ENCODE peak calls at places on chromosomes 7 and 10, in nine cellular contexts. W, U, N, S, M, A, K, E and Q are unnamed samples.

GRCh38 chr10:11687779-11688447 is 54.3 kb upstream of the ECHDC3 start:
- DNase-seq in W (no peak), U (no peak), N (no peak), S (peak; percentile 77), M (peak; percentile 67), A (peak; percentile 71), K (no peak), E (no peak), Q (no peak)

GRCh38 chr7:27186450-27187157 is 1.6 kb upstream of the HOXA11 start:
- DNase-seq in W (no peak), U (no peak), N (no peak), S (no peak), M (no peak), A (no peak), K (no peak), E (no peak), Q (no peak)

GRCh38 chr10:28494420-28494819 is 38.5 kb upstream of the WAC start:
- DNase-seq in W (no peak), U (no peak), N (no peak), S (no peak), M (no peak), A (no peak), K (no peak), E (no peak), Q (no peak)

GRCh38 chr7:94449151-94449725 is 54.5 kb downstream of the COL1A2 start:
- DNase-seq in W (peak; percentile 55), U (peak; percentile 28), N (peak; percentile 74), S (peak; percentile 58), M (peak; percentile 66), A (peak; percentile 24), K (peak; percentile 63), E (peak; percentile 52), Q (peak; percentile 2)

GRCh38 chr10:99612167-99612831 is 7.9 kb downstream of the SLC25A28 start:
- DNase-seq in W (peak; percentile 62), U (peak; percentile 77), N (peak; percentile 75), S (peak; percentile 78), M (peak; percentile 66), A (peak; percentile 62), K (peak; percentile 82), E (peak; percentile 71), Q (peak; percentile 88)

GRCh38 chr7:154698726-154699291 is 304.1 kb downstream of the PAXIP1 start:
- DNase-seq in W (no peak), U (peak; percentile 24), N (no peak), S (no peak), M (peak; percentile 3), A (no peak), K (no peak), E (no peak), Q (no peak)

GRCh38 chr10:116115797-116116196 is 157.2 kb downstream of the GFRA1 start:
- DNase-seq in W (no peak), U (no peak), N (no peak), S (no peak), M (no peak), A (no peak), K (no peak), E (no peak), Q (peak; percentile 64)

GRCh38 chr7:105350906-105351305 is 37.8 kb downstream of the SRPK2 start:
- DNase-seq in W (no peak), U (no peak), N (no peak), S (no peak), M (no peak), A (no peak), K (no peak), E (no peak), Q (no peak)

GRCh38 chr7:100220833-100221718 is 1.3 kb downstream of the PVRIG start:
- DNase-seq in W (no peak), U (no peak), N (no peak), S (no peak), M (peak; percentile 98), A (no peak), K (no peak), E (no peak), Q (no peak)
- H3K4me3 ChIP-seq in W (no peak overlapping the region), U (no peak overlapping the region), N (no peak overlapping the region), S (no peak overlapping the region), M (peak overlapping the region; percentile 92), A (no peak overlapping the region), K (no peak overlapping the region), E (no peak overlapping the region), Q (no peak overlapping the region)

GRCh38 chr7:1679326-1679965 is 9.4 kb downstream of the ELFN1 start:
- DNase-seq in W (no peak), U (no peak), N (no peak), S (no peak), M (no peak), A (no peak), K (no peak), E (peak; percentile 3), Q (no peak)

GRCh38 chr7:1679966-1680730 is 10.1 kb downstream of the ELFN1 start:
- DNase-seq in W (no peak), U (no peak), N (no peak), S (no peak), M (no peak), A (no peak), K (no peak), E (no peak), Q (peak; percentile 52)

GRCh38 chr7:1678571-1679325 is 8.7 kb downstream of the ELFN1 start:
- DNase-seq in W (no peak), U (no peak), N (no peak), S (no peak), M (no peak), A (no peak), K (no peak), E (no peak), Q (no peak)

GRCh38 chr7:1678070-1678543 is 8.0 kb downstream of the ELFN1 start:
- DNase-seq in W (no peak), U (no peak), N (no peak), S (no peak), M (no peak), A (no peak), K (no peak), E (no peak), Q (no peak)

DNA sequence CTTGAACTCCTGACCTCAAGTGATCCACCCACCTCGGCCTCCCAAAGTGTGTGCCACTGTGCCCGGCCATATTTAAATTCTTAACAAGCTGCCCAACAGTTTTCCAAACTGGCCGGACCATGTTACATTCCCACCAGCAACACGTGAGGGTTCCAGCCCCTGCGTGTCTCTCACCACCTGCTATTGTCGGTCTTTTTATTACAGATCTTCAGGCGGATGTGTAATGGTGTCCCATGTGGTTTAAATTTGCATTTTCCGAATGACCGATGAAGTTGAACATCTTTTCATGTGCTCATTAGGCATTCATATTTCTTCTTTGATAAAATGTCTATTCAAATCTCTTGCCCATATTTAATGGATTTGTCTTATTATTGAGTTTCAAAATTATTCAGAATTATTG is 11.5 kb downstream of the ELFN1 start:
- DNase-seq in W (no peak), U (no peak), N (no peak), S (no peak), M (peak; percentile 62), A (no peak), K (no peak), E (no peak), Q (no peak)
- H3K4me2 ChIP-seq in W (no peak overlapping the region), U (no peak overlapping the region), N (no peak overlapping the region), S (no peak overlapping the region), M (no peak overlapping the region), A (no peak overlapping the region), K (no peak overlapping the region), E (no peak overlapping the region), Q (no peak overlapping the region)

GRCh38 chr10:24449334-24449740 is 240.4 kb downstream of the KIAA1217 start:
- DNase-seq in W (peak; percentile 64), U (no peak), N (peak; percentile 58), S (no peak), M (no peak), A (peak; percentile 35), K (no peak), E (no peak), Q (no peak)

GRCh38 chr10:24449769-24450310 is 240.9 kb downstream of the KIAA1217 start:
- DNase-seq in W (no peak), U (no peak), N (no peak), S (no peak), M (no peak), A (no peak), K (no peak), E (no peak), Q (no peak)

GRCh38 chr10:24452030-24452429 is 243.1 kb downstream of the KIAA1217 start:
- DNase-seq in W (no peak), U (no peak), N (no peak), S (no peak), M (no peak), A (no peak), K (no peak), E (no peak), Q (no peak)

GRCh38 chr10:24453404-24453830 is 244.5 kb downstream of the KIAA1217 start:
- DNase-seq in W (peak; percentile 37), U (no peak), N (peak; percentile 81), S (no peak), M (no peak), A (no peak), K (no peak), E (no peak), Q (no peak)

GRCh38 chr10:24451325-24451820 is 242.4 kb downstream of the KIAA1217 start:
- DNase-seq in W (no peak), U (no peak), N (no peak), S (no peak), M (no peak), A (no peak), K (peak; percentile 43), E (no peak), Q (no peak)
- H3K4me3 ChIP-seq in W (no peak overlapping the region), U (no peak overlapping the region), N (peak overlapping the region; percentile 57), S (no peak overlapping the region), M (no peak overlapping the region), A (no peak overlapping the region), K (no peak overlapping the region), E (no peak overlapping the region), Q (peak overlapping the region; percentile 35)

GRCh38 chr10:71316786-71317160 is 2.3 kb upstream of the SLC29A3 start:
- DNase-seq in W (no peak), U (no peak), N (no peak), S (no peak), M (no peak), A (no peak), K (no peak), E (no peak), Q (no peak)

GRCh38 chr10:71314694-71315225 is 4.3 kb upstream of the SLC29A3 start:
- DNase-seq in W (no peak), U (no peak), N (no peak), S (no peak), M (no peak), A (no peak), K (peak; percentile 24), E (no peak), Q (no peak)

GRCh38 chr10:71314028-71314693 is 4.9 kb upstream of the SLC29A3 start:
- DNase-seq in W (peak; percentile 24), U (peak; percentile 70), N (peak; percentile 65), S (peak; percentile 50), M (peak; percentile 70), A (no peak), K (peak; percentile 80), E (peak; percentile 81), Q (peak; percentile 95)

GRCh38 chr10:71319042-71319799 is at the start of gene SLC29A3:
- DNase-seq in W (peak; percentile 70), U (peak; percentile 79), N (peak; percentile 92), S (peak; percentile 79), M (peak; percentile 90), A (peak; percentile 74), K (peak; percentile 89), E (peak; percentile 93), Q (peak; percentile 98)

DNA sequence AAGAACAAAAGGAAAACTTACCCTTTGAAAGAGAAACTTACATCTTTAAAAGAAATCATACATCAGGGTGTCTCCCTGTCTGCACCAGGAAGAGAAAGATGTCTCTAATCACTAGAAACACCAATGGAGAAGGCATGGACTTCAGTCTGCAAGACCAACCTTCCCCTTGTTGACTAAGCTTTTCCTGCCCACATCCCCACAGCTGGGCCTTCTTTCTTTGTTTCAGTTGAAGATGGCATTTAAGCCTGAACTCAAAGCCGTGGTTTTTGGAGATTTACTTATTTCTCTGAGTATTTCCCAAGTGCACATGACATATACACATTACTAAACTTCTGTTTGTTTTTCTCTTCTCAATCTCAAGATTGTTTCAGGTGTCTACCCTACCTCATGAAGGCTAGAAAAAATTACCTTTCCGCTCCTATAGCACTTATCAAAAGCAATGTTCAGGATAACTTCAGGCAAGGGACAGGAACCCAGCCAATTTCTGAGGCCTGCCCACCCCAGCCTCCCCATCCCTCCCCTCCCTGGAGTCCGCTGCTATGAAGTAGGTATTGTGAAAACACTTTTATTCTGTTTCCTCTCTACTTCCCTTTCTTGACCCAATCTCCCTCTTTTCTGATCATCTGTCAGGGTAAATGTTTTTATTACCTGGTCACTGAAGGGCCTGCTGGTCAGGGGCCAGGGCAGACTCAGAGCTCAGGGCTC is 2.8 kb upstream of the SLC29A3 start:
- DNase-seq in W (peak; percentile 4), U (no peak), N (peak; percentile 13), S (no peak), M (no peak), A (no peak), K (no peak), E (no peak), Q (no peak)
- H3K4me2 ChIP-seq in W (no peak overlapping the region), U (no peak overlapping the region), N (no peak overlapping the region), S (no peak overlapping the region), M (no peak overlapping the region), A (no peak overlapping the region), K (no peak overlapping the region), E (no peak overlapping the region), Q (no peak overlapping the region)